ENCODE peak calls at places on chromosome 5, in six cellular contexts. Y, Z, V, N, U and C are unnamed samples.

GRCh38 chr5:168047043-168047668 is 244.3 kb upstream of the WWC1 start:
- DNase-seq in Z (no peak), N (no peak), Y (no peak), U (peak), V (peak), C (peak)

GRCh38 chr5:156584856-156585255 is 257.9 kb downstream of the SGCD start:
- DNase-seq in Y (no peak), Z (no peak), N (no peak), U (no peak), V (no peak), C (no peak)

GRCh38 chr5:82676663-82677062 is 398.5 kb upstream of the RPS23 start:
- DNase-seq in N (no peak), V (no peak), Y (no peak), Z (no peak), U (no peak), C (no peak)

GRCh38 chr5:60334281-60334713 is 365.7 kb downstream of the DEPDC1B start:
- DNase-seq in Y (no peak), N (no peak), Z (no peak), U (no peak), V (no peak), C (peak)

GRCh38 chr5:169222934-169223594 is 77.9 kb downstream of the SLIT3 start:
- DNase-seq in U (no peak), V (no peak), Y (no peak), Z (no peak), N (no peak), C (no peak)

GRCh38 chr5:135225856-135226560 is 173.0 kb downstream of the MACROH2A1 start:
- DNase-seq in U (no peak), Z (no peak), N (no peak), Y (no peak), V (no peak), C (no peak)

GRCh38 chr5:36079200-36079761 is 12.6 kb upstream of the UGT3A2 start:
- DNase-seq in U (peak), Y (peak), V (peak), Z (no peak), N (no peak), C (peak)

GRCh38 chr5:179415291-179416060 is 70.2 kb upstream of the ADAMTS2 start:
- DNase-seq in U (no peak), N (no peak), Y (no peak), Z (no peak), V (no peak), C (no peak)

GRCh38 chr5:179986328-179986727 is 78.6 kb upstream of the TBC1D9B start:
- DNase-seq in U (no peak), N (no peak), Z (no peak), Y (no peak), V (no peak), C (no peak)

GRCh38 chr5:52560366-52560765 is 227.3 kb upstream of the ITGA1 start:
- DNase-seq in U (no peak), N (no peak), Y (no peak), Z (no peak), V (no peak), C (no peak)

GRCh38 chr5:32311404-32312193 is 1.1 kb downstream of the MTMR12 start:
- DNase-seq in Y (no peak), V (no peak), N (no peak), U (no peak), Z (no peak), C (no peak)

GRCh38 chr5:124342027-124342471 is 404.4 kb downstream of the ZNF608 start:
- DNase-seq in N (no peak), U (no peak), Z (no peak), V (no peak), Y (no peak), C (peak)

GRCh38 chr5:107630184-107630583 is 40.6 kb downstream of the EFNA5 start:
- DNase-seq in V (no peak), Z (no peak), U (no peak), N (no peak), Y (no peak), C (no peak)

GRCh38 chr5:177546262-177546741 is 8.1 kb downstream of the FAM193B start:
- DNase-seq in U (peak), N (peak), Y (peak), V (no peak), Z (no peak), C (peak)

GRCh38 chr5:154371687-154372086 is 74.1 kb upstream of the SAP30L start:
- DNase-seq in U (no peak), Z (no peak), Y (no peak), N (no peak), V (no peak), C (peak)

GRCh38 chr5:11385901-11386293 is 518.3 kb downstream of the CTNND2 start:
- DNase-seq in V (peak), N (no peak), Z (no peak), Y (no peak), U (no peak), C (no peak)

GRCh38 chr5:55993013-55993412 is 1.8 kb downstream of the IL6ST start:
- DNase-seq in V (no peak), Y (no peak), N (no peak), Z (no peak), U (peak), C (no peak)

GRCh38 chr5:17154211-17154996 is 63.0 kb upstream of the BASP1 start:
- DNase-seq in U (no peak), V (no peak), Y (no peak), Z (no peak), N (no peak), C (no peak)